ENCODE peak calls at places on chromosomes 2 and 18, in five cellular contexts. One of them, this sample, is unnamed. For H3K27me3, the result is how much of the 10 kb centered on the place peaks cover.

GRCh38 chr18:45837283-45838070 is 12.0 kb downstream of the SIGLEC15 start:
- DNase-seq in esophagus muscularis mucosa: peak
- DNase-seq in fibroblast of lung: peak
- DNase-seq in GM23338: peak
- DNase-seq in BJ: no peak
- DNase-seq in this sample: no peak

GRCh38 chr2:223884399-223884798 is 47.0 kb upstream of the AP1S3 start:
- DNase-seq in esophagus muscularis mucosa: no peak
- DNase-seq in BJ: no peak
- DNase-seq in fibroblast of lung: no peak
- DNase-seq in GM23338: no peak
- DNase-seq in this sample: no peak

GRCh38 chr18:39667905-39668304 is 2102.3 kb upstream of the CELF4 start:
- DNase-seq in fibroblast of lung: no peak
- DNase-seq in GM23338: no peak
- DNase-seq in esophagus muscularis mucosa: no peak
- DNase-seq in BJ: no peak
- DNase-seq in this sample: no peak

GRCh38 chr2:64799592-64800252 is 146.0 kb upstream of the SERTAD2 start:
- DNase-seq in fibroblast of lung: no peak
- DNase-seq in BJ: no peak
- DNase-seq in esophagus muscularis mucosa: no peak
- DNase-seq in GM23338: no peak
- DNase-seq in this sample: no peak

GRCh38 chr18:9333441-9334350 is 877 bp upstream of the TWSG1 start:
- DNase-seq in fibroblast of lung: no peak
- DNase-seq in esophagus muscularis mucosa: no peak
- DNase-seq in BJ: no peak
- DNase-seq in GM23338: peak
- DNase-seq in this sample: no peak

GRCh38 chr2:173109253-173110188 is 33.9 kb downstream of the MAP3K20 start:
- DNase-seq in fibroblast of lung: peak
- DNase-seq in esophagus muscularis mucosa: no peak
- DNase-seq in GM23338: no peak
- DNase-seq in BJ: peak
- DNase-seq in this sample: peak

GRCh38 chr2:41907141-41907540 is 140.7 kb upstream of the PKDCC start:
- DNase-seq in BJ: no peak
- DNase-seq in fibroblast of lung: no peak
- DNase-seq in GM23338: no peak
- DNase-seq in esophagus muscularis mucosa: no peak
- DNase-seq in this sample: no peak

GRCh38 chr2:197195591-197195990 is 115.0 kb downstream of the ANKRD44 start:
- DNase-seq in GM23338: no peak
- DNase-seq in fibroblast of lung: no peak
- DNase-seq in esophagus muscularis mucosa: no peak
- DNase-seq in BJ: no peak
- DNase-seq in this sample: no peak

GRCh38 chr2:46449712-46450111 is 29.7 kb upstream of the TMEM247 start:
- DNase-seq in fibroblast of lung: peak
- DNase-seq in BJ: no peak
- DNase-seq in GM23338: no peak
- DNase-seq in esophagus muscularis mucosa: peak
- DNase-seq in this sample: no peak

GRCh38 chr2:60674524-60675165 is 81.4 kb upstream of the PAPOLG start:
- DNase-seq in BJ: peak
- DNase-seq in fibroblast of lung: peak
- DNase-seq in GM23338: peak
- DNase-seq in esophagus muscularis mucosa: no peak
- DNase-seq in this sample: peak

GRCh38 chr2:62724886-62725711 is 19.6 kb downstream of the EHBP1 start:
- DNase-seq in BJ: no peak
- DNase-seq in esophagus muscularis mucosa: no peak
- DNase-seq in GM23338: peak
- DNase-seq in fibroblast of lung: no peak
- DNase-seq in this sample: no peak

GRCh38 chr18:79613186-79613931 is 66.2 kb upstream of the CTDP1 start:
- DNase-seq in GM23338: no peak
- DNase-seq in fibroblast of lung: no peak
- DNase-seq in esophagus muscularis mucosa: no peak
- DNase-seq in BJ: no peak
- DNase-seq in this sample: no peak

GRCh38 chr2:112481528-112482228 is at the start of gene TTL:
- DNase-seq in GM23338: peak
- DNase-seq in fibroblast of lung: peak
- DNase-seq in esophagus muscularis mucosa: no peak
- DNase-seq in BJ: no peak
- DNase-seq in this sample: no peak

GRCh38 chr2:134178109-134178877 is 75.6 kb upstream of the MGAT5 start:
- DNase-seq in GM23338: peak
- DNase-seq in esophagus muscularis mucosa: no peak
- DNase-seq in fibroblast of lung: no peak
- DNase-seq in BJ: no peak
- DNase-seq in this sample: no peak

GRCh38 chr18:9057646-9058045 is 44.9 kb upstream of the NDUFV2 start:
- DNase-seq in BJ: no peak
- DNase-seq in fibroblast of lung: no peak
- DNase-seq in esophagus muscularis mucosa: no peak
- DNase-seq in GM23338: no peak
- DNase-seq in this sample: no peak

GRCh38 chr18:47204908-47205522 is 28.9 kb upstream of the IER3IP1 start:
- DNase-seq in BJ: no peak
- DNase-seq in GM23338: peak
- DNase-seq in esophagus muscularis mucosa: no peak
- DNase-seq in fibroblast of lung: peak
- DNase-seq in this sample: no peak

GRCh38 chr2:239730897-239731296 is 294.2 kb downstream of the NDUFA10 start:
- DNase-seq in fibroblast of lung: no peak
- DNase-seq in BJ: no peak
- DNase-seq in esophagus muscularis mucosa: no peak
- DNase-seq in GM23338: no peak
- DNase-seq in this sample: no peak

GRCh38 chr18:48902023-48902855 is 48.5 kb downstream of the SMAD7 start:
- DNase-seq in esophagus muscularis mucosa: peak
- DNase-seq in GM23338: no peak
- DNase-seq in fibroblast of lung: peak
- DNase-seq in BJ: peak
- DNase-seq in this sample: peak

GRCh38 chr2:55012648-55013484 is 37.4 kb downstream of the RTN4 start:
- DNase-seq in esophagus muscularis mucosa: no peak
- DNase-seq in GM23338: no peak
- DNase-seq in BJ: no peak
- DNase-seq in fibroblast of lung: no peak
- DNase-seq in this sample: no peak

GRCh38 chr2:2057125-2057721 is 273.9 kb downstream of the MYT1L start:
- DNase-seq in esophagus muscularis mucosa: no peak
- DNase-seq in GM23338: peak
- DNase-seq in BJ: no peak
- DNase-seq in fibroblast of lung: no peak
- DNase-seq in this sample: no peak

GRCh38 chr18:58960946-58961722 is 96.5 kb downstream of the ZNF532 start:
- DNase-seq in BJ: no peak
- DNase-seq in esophagus muscularis mucosa: no peak
- DNase-seq in GM23338: no peak
- DNase-seq in fibroblast of lung: no peak
- DNase-seq in this sample: no peak

GRCh38 chr2:38398739-38399138 is 21.7 kb upstream of the ATL2 start:
- DNase-seq in fibroblast of lung: no peak
- DNase-seq in BJ: no peak
- DNase-seq in GM23338: no peak
- DNase-seq in esophagus muscularis mucosa: no peak
- DNase-seq in this sample: no peak

GRCh38 chr2:38390941-38391340 is 13.9 kb upstream of the ATL2 start:
- DNase-seq in esophagus muscularis mucosa: no peak
- DNase-seq in fibroblast of lung: no peak
- DNase-seq in GM23338: no peak
- DNase-seq in BJ: no peak
- DNase-seq in this sample: no peak

GRCh38 chr2:38394903-38395341 is 17.8 kb upstream of the ATL2 start:
- DNase-seq in GM23338: no peak
- DNase-seq in esophagus muscularis mucosa: no peak
- DNase-seq in BJ: peak
- DNase-seq in fibroblast of lung: no peak
- DNase-seq in this sample: peak

DNA sequence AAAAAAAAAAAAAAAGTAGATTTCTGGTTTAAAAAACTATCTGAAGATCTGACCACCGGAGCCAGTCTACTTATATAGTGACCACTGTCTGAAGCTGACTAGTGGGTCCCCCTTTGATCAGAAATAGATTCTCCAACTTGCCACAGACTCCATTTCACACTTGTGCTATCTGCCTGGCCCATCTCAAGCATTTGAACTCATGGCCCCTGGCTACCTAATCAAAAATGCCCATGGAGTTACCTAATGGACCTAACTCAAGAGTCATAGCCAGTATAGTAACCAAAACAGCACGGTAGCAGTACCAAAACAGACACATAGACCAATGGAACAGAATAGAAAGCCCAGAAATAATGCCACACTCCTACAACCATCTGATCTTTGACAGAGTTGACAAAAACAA is 17.0 kb upstream of the ATL2 start:
- DNase-seq in BJ: no peak
- DNase-seq in esophagus muscularis mucosa: no peak
- DNase-seq in fibroblast of lung: no peak
- DNase-seq in GM23338: no peak
- DNase-seq in this sample: no peak
- H3K27me3 ChIP-seq in BJ: under half
- H3K27me3 ChIP-seq in esophagus muscularis mucosa: under half
- H3K27me3 ChIP-seq in fibroblast of lung: under half
- H3K27me3 ChIP-seq in GM23338: under half
- H3K27me3 ChIP-seq in this sample: under half

GRCh38 chr2:215355801-215356200 is 43.9 kb downstream of the ATIC start:
- DNase-seq in fibroblast of lung: peak
- DNase-seq in GM23338: no peak
- DNase-seq in BJ: no peak
- DNase-seq in esophagus muscularis mucosa: no peak
- DNase-seq in this sample: no peak
- H3K4me3 ChIP-seq in fibroblast of lung: no peak
- H3K4me3 ChIP-seq in GM23338: no peak
- H3K4me3 ChIP-seq in BJ: no peak
- H3K4me3 ChIP-seq in esophagus muscularis mucosa: no peak
- H3K4me3 ChIP-seq in this sample: no peak

DNA sequence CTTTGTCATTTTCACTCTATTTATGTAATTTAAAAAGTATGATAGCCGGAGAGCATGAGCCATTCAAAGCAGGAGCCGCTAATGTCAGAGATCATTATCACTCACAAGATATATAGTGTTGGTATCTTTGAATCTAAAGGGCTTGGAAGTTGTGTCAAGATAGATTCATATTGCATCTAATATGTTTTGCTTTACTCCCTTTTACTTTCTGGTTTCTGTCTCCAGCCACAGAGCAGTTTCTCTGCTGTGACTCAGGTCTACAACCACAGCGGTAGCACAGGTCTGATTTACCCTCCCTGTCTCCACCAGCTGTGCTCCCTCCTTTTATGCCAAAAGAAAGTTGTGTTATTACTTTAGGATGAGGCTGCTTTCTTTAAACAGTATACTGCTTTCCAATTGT is 424.0 kb downstream of the ARHGAP15 start:
- DNase-seq in BJ: no peak
- DNase-seq in fibroblast of lung: no peak
- DNase-seq in GM23338: no peak
- DNase-seq in esophagus muscularis mucosa: no peak
- DNase-seq in this sample: no peak
- TF ChIP-seq CTCF in BJ: no peak
- TF ChIP-seq CTCF in fibroblast of lung: no peak
- TF ChIP-seq CTCF in GM23338: no peak
- TF ChIP-seq CTCF in esophagus muscularis mucosa: no peak
- TF ChIP-seq CTCF in this sample: no peak

GRCh38 chr18:13804305-13804704 is 19.6 kb upstream of the MC5R start:
- DNase-seq in fibroblast of lung: no peak
- DNase-seq in GM23338: no peak
- DNase-seq in BJ: no peak
- DNase-seq in esophagus muscularis mucosa: peak
- DNase-seq in this sample: no peak
- H3K27me3 ChIP-seq in fibroblast of lung: under half
- H3K27me3 ChIP-seq in GM23338: under half
- H3K27me3 ChIP-seq in BJ: under half
- H3K27me3 ChIP-seq in esophagus muscularis mucosa: under half
- H3K27me3 ChIP-seq in this sample: under half

DNA sequence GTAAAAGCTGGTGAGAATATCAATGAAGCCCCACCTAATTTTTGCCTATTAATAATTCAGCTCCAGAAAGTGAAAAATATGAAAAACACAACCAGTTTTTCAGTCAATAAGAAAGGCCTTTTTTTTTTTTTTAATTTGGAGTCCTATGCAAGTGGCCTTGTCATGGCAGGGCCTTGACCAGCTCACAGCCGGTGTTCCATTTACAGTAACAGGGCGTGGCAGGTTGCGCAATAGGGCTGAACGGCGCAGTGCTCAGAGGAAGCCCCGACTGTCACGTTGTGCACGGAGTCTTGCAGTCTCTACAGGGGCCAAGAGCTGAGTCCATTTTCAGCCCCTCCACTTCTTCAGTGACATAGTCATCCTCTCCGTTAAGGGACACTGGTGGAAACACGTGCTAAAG is 184.1 kb upstream of the FN1 start:
- DNase-seq in esophagus muscularis mucosa: no peak
- DNase-seq in GM23338: no peak
- DNase-seq in BJ: no peak
- DNase-seq in fibroblast of lung: no peak
- DNase-seq in this sample: no peak
- H3K4me3 ChIP-seq in esophagus muscularis mucosa: no peak
- H3K4me3 ChIP-seq in GM23338: no peak
- H3K4me3 ChIP-seq in BJ: no peak
- H3K4me3 ChIP-seq in fibroblast of lung: no peak
- H3K4me3 ChIP-seq in this sample: no peak

DNA sequence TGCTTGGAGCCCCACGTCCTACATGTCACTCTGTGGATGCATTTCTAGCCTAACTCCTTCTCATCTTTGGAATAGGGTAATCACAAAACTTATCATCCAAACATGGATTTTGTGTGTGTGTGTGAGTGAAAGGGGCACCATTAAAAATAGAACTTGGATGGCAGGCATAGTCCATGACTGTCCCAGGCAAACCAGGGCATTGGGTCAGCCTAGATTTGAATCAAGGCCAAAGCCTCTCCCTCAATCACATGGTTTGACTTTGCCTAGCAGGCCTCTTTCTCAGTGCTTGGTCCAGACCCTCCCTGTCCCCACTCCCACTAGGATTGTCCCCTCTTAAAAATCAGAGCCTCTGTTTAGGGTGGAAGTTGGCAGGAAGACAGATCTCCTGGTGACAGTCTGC is 67.4 kb upstream of the BCL2L11 start:
- DNase-seq in fibroblast of lung: no peak
- DNase-seq in BJ: no peak
- DNase-seq in GM23338: no peak
- DNase-seq in esophagus muscularis mucosa: no peak
- DNase-seq in this sample: no peak
- TF ChIP-seq CTCF in fibroblast of lung: no peak
- TF ChIP-seq CTCF in BJ: no peak
- TF ChIP-seq CTCF in GM23338: no peak
- TF ChIP-seq CTCF in esophagus muscularis mucosa: no peak
- TF ChIP-seq CTCF in this sample: no peak